ENCODE peak calls at places on chromosomes 5 and 9, in five cellular contexts. R, N, S, I and U are unnamed samples.

GRCh38 chr5:92662741-92663140 is 918.3 kb downstream of the NR2F1-AS1 start:
- DNase-seq in R (no peak), N (no peak), S (no peak), I (no peak), U (no peak)

GRCh38 chr5:2266668-2267240 is 384.0 kb upstream of the IRX4 start:
- DNase-seq in R (no peak), N (no peak), S (no peak), I (no peak), U (no peak)

GRCh38 chr9:23841304-23841703 is 15.3 kb upstream of the ELAVL2 start:
- DNase-seq in R (no peak), N (no peak), S (no peak), I (no peak), U (no peak)

GRCh38 chr5:2134543-2135299 is 252.0 kb upstream of the IRX4 start:
- DNase-seq in R (no peak), N (peak), S (no peak), I (no peak), U (no peak)

GRCh38 chr5:13843181-13843846 is 101.2 kb downstream of the DNAH5 start:
- DNase-seq in R (no peak), N (no peak), S (no peak), I (no peak), U (no peak)

GRCh38 chr5:176658007-176658599 is 10.8 kb downstream of the TSPAN17 start:
- DNase-seq in R (peak), N (peak), S (peak), I (no peak), U (no peak)

GRCh38 chr5:124651663-124652513 is 94.6 kb downstream of the ZNF608 start:
- DNase-seq in R (peak), N (peak), S (peak), I (no peak), U (peak)

GRCh38 chr9:108168451-108168850 is 678.9 kb upstream of the KLF4 start:
- DNase-seq in R (no peak), N (no peak), S (no peak), I (no peak), U (no peak)

GRCh38 chr5:68918306-68918705 is 175.5 kb upstream of the SLC30A5 start:
- DNase-seq in R (no peak), N (no peak), S (no peak), I (no peak), U (no peak)

GRCh38 chr5:100722657-100723056 is 180.4 kb downstream of the ST8SIA4 start:
- DNase-seq in R (no peak), N (no peak), S (no peak), I (no peak), U (no peak)

GRCh38 chr5:173472164-173472563 is 143.9 kb upstream of the STC2 start:
- DNase-seq in R (peak), N (peak), S (no peak), I (no peak), U (peak)

GRCh38 chr9:94164756-94165549 is 80.7 kb downstream of the PTPDC1 start:
- DNase-seq in R (no peak), N (no peak), S (no peak), I (no peak), U (no peak)

GRCh38 chr5:33371660-33372059 is 69.1 kb upstream of the TARS1 start:
- DNase-seq in R (no peak), N (no peak), S (no peak), I (no peak), U (no peak)

GRCh38 chr5:59591162-59591561 is 302.4 kb downstream of the PDE4D start:
- DNase-seq in R (no peak), N (no peak), S (no peak), I (no peak), U (no peak)

GRCh38 chr9:89702401-89702800 is 97.6 kb downstream of the GADD45G start:
- DNase-seq in R (no peak), N (no peak), S (no peak), I (no peak), U (no peak)

GRCh38 chr9:92324889-92325268 is 271 bp downstream of the NOL8 start:
- DNase-seq in R (no peak), N (no peak), S (peak), I (no peak), U (no peak)

GRCh38 chr9:18699749-18700148 is 225.8 kb downstream of the ADAMTSL1 start:
- DNase-seq in R (no peak), N (no peak), S (no peak), I (no peak), U (no peak)

GRCh38 chr5:143837306-143837848 is 25.4 kb downstream of the HMHB1 start:
- DNase-seq in R (no peak), N (no peak), S (no peak), I (no peak), U (no peak)

GRCh38 chr5:154851351-154851750 is 948 bp upstream of the FAXDC2 start:
- DNase-seq in R (no peak), N (no peak), S (no peak), I (no peak), U (no peak)

GRCh38 chr5:139605887-139606286 is 42.3 kb upstream of the CXXC5 start:
- DNase-seq in R (no peak), N (no peak), S (no peak), I (peak), U (no peak)

GRCh38 chr9:130912932-130913598 is 16.5 kb upstream of the QRFP start:
- DNase-seq in R (no peak), N (no peak), S (peak), I (no peak), U (no peak)

GRCh38 chr5:9148242-9148641 is 397.6 kb downstream of the SEMA5A start:
- DNase-seq in R (no peak), N (no peak), S (no peak), I (no peak), U (no peak)

GRCh38 chr5:147878066-147878748 is at the start of gene SCGB3A2:
- DNase-seq in R (no peak), N (no peak), S (no peak), I (no peak), U (no peak)

DNA sequence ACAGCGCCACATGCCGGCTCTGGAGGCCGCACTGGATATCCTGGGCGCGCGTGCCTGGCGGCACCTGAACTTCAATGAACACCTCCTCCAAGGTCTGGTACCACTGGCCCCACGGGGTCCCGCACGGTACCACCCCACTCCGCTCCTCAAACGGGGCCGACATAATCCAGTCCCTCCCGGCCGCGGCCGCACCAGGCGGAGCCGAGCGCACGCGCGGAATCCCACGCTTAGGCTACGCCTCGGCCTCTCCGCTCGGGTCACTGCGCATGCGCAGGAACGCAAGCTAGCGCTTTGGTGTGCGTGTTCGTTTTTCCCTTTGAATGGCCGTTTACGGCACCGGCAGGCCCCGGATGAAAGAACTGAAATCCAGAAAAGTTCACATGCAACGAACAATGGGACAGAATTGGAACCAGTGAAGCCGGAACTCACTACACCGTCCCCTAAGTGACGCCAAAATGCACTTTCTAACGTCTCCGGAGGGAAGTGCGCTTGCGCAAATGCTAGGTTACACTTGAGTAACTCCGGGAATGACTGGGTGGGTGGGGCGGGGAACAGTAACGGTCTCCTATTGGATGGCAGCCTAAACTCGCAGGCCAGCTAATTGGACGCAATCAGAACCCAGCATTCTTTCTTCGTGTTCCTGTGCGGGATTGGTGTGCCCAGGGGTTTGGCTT is at the start of gene NUDCD2:
- DNase-seq in R (peak), N (peak), S (peak), I (peak), U (peak)
- TF ChIP-seq POLR2A in R (no peak), N (peak), S (peak), I (peak), U (no peak)

GRCh38 chr5:27087820-27088219 is 49.4 kb upstream of the CDH9 start:
- DNase-seq in R (no peak), N (no peak), S (no peak), I (no peak), U (no peak)

GRCh38 chr5:27093296-27093695 is 54.9 kb upstream of the CDH9 start:
- DNase-seq in R (no peak), N (no peak), S (no peak), I (no peak), U (no peak)
- TF ChIP-seq EP300 in R (no peak), N (no peak), S (no peak), I (no peak), U (no peak)

DNA sequence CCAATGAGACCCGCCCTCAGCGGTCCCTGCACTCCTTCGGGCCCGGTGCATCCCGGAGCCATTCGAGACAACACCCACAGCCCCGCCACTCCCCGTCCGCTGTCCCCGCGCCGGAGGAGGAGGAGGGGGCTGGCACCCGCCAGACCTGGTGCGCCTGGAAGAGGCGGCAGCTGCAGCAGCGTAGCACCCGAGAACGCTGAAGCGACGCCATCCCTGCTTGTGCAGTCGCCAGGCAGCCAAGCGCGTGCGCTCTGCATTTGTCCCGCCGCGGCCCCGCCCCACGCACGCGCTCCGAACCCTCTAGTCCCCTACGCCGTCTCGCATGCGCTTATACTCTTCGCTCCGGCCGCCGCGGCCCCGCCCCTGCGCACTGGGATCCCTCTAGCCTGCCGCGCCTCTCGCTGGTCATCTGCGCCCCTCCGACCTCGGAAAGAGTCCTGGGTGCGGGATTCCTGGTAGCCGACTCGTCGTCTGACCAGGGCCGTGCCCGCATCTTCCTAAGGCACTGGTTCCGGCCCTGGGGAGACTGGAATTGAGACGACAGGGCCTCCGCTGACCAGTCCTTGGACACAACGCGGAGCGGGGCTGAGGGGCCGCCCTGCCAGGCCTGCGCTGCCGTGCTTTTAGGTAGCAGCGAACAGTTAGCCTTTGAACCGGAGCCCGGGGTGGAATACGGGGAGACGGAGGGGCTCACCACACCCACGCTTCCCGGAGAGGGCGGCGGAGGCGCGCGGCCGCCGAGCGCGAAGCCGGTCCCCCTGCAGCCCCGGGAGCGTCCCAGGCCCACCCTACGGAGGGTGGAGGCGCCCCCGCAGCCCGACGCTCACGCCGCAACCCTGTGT is at the start of gene MRNIP:
- DNase-seq in R (peak), N (peak), S (peak), I (peak), U (peak)
- TF ChIP-seq CTCF in R (no peak), N (no peak), S (peak), I (peak), U (no peak)

GRCh38 chr9:132244582-132245455 is 83.0 kb downstream of the NTNG2 start:
- DNase-seq in R (peak), N (no peak), S (no peak), I (no peak), U (no peak)
- TF ChIP-seq POLR2A in R (no peak), N (no peak), S (no peak), I (no peak), U (no peak)

GRCh38 chr9:123643518-123643917 is 286.4 kb downstream of the DENND1A start:
- DNase-seq in R (no peak), N (no peak), S (no peak), I (no peak), U (no peak)
- TF ChIP-seq EP300 in R (no peak), N (no peak), S (no peak), I (no peak), U (no peak)

GRCh38 chr9:137138058-137138697 is 776 bp upstream of the GRIN1 start:
- DNase-seq in R (no peak), N (peak), S (peak), I (no peak), U (no peak)
- TF ChIP-seq CTCF in R (no peak), N (no peak), S (no peak), I (no peak), U (no peak)

GRCh38 chr9:133054966-133055365 is 6.8 kb upstream of the CEL start:
- DNase-seq in R (no peak), N (no peak), S (no peak), I (no peak), U (no peak)
- TF ChIP-seq POLR2A in R (no peak), N (no peak), S (no peak), I (no peak), U (no peak)

GRCh38 chr9:117725426-117725887 is 21.3 kb downstream of the TLR4 start:
- DNase-seq in R (no peak), N (no peak), S (no peak), I (no peak), U (peak)
- TF ChIP-seq EP300 in R (no peak), N (no peak), S (no peak), I (no peak), U (no peak)

DNA sequence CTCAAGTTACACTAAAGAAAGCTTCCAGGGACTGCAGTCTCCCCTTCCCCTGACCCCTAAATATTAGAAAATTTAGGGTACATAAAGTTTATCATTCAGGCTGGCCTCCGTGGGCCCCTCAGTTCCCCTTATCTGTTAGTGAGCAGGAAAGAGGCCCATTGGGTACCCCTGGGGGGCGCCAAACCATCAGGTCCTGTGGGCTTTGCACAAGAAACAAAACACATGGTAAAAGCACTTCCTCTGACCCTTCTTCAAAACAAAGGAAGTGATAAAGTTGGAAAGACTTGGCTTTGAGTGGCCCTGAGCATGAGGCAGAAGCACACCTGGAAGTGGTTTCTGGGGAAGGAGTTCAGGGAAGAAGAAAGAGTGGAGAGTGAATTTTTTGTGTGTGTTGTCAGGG is 213.0 kb downstream of the SMARCA2 start:
- DNase-seq in R (no peak), N (peak), S (peak), I (no peak), U (no peak)
- TF ChIP-seq CTCF in R (peak), N (peak), S (peak), I (peak), U (no peak)